ENCODE peak calls at places on chromosomes 12 and 14, in eight cellular contexts. M, G, Q, R, A, P, S and B are unnamed samples.

GRCh38 chr14:32473476-32473875 is 144.4 kb downstream of the AKAP6 start:
- DNase-seq in M (no peak), G (no peak), Q (no peak), R (peak), A (no peak), P (no peak), S (no peak), B (no peak)

GRCh38 chr12:123200414-123200813 is 32.5 kb downstream of the MPHOSPH9 start:
- DNase-seq in M (no peak), G (no peak), Q (no peak), R (no peak), A (peak), P (no peak), S (no peak), B (no peak)

GRCh38 chr14:60061371-60061770 is 30.4 kb upstream of the PCNX4 start:
- DNase-seq in M (no peak), G (no peak), Q (no peak), R (no peak), A (no peak), P (no peak), S (no peak), B (no peak)

GRCh38 chr12:116773276-116773731 is 35.2 kb downstream of the RNFT2 start:
- DNase-seq in M (no peak), G (no peak), Q (no peak), R (no peak), A (no peak), P (no peak), S (no peak), B (no peak)

GRCh38 chr14:26873556-26873955 is 275.7 kb upstream of the NOVA1 start:
- DNase-seq in M (no peak), G (no peak), Q (no peak), R (no peak), A (no peak), P (no peak), S (no peak), B (no peak)

GRCh38 chr14:50813544-50813863 is 17.5 kb downstream of the NIN start:
- DNase-seq in M (no peak), G (no peak), Q (no peak), R (no peak), A (no peak), P (no peak), S (no peak), B (peak)

GRCh38 chr14:61287196-61287595 is 6.1 kb upstream of the TMEM30B start:
- DNase-seq in M (no peak), G (no peak), Q (no peak), R (no peak), A (no peak), P (no peak), S (no peak), B (no peak)

GRCh38 chr12:19014243-19014642 is 115.3 kb upstream of the PLEKHA5 start:
- DNase-seq in M (no peak), G (no peak), Q (no peak), R (no peak), A (no peak), P (no peak), S (peak), B (no peak)

GRCh38 chr14:72891666-72892102 is 2.2 kb downstream of the DPF3 start:
- DNase-seq in M (no peak), G (no peak), Q (no peak), R (no peak), A (no peak), P (no peak), S (no peak), B (no peak)

GRCh38 chr12:126776047-126776446 is 1490.9 kb upstream of the TMEM132C start:
- DNase-seq in M (no peak), G (no peak), Q (no peak), R (no peak), A (no peak), P (no peak), S (no peak), B (no peak)

GRCh38 chr12:43111608-43112007 is 440.4 kb downstream of the ADAMTS20 start:
- DNase-seq in M (no peak), G (peak), Q (no peak), R (no peak), A (no peak), P (no peak), S (peak), B (no peak)

GRCh38 chr14:89027097-89027740 is 202.8 kb downstream of the TTC8 start:
- DNase-seq in M (peak), G (peak), Q (peak), R (no peak), A (peak), P (no peak), S (peak), B (peak)

GRCh38 chr14:75229576-75229922 is 49.1 kb upstream of the FOS start:
- DNase-seq in M (no peak), G (no peak), Q (no peak), R (no peak), A (no peak), P (no peak), S (no peak), B (no peak)

GRCh38 chr12:40688085-40688725 is 4.0 kb upstream of the CNTN1 start:
- DNase-seq in M (no peak), G (no peak), Q (no peak), R (no peak), A (no peak), P (no peak), S (no peak), B (no peak)

GRCh38 chr14:70886421-70887206 is 20.6 kb upstream of the PCNX1 start:
- DNase-seq in M (peak), G (no peak), Q (no peak), R (no peak), A (peak), P (no peak), S (no peak), B (peak)

GRCh38 chr14:43803076-43803689 is 703.9 kb downstream of the FSCB start:
- DNase-seq in M (no peak), G (no peak), Q (no peak), R (no peak), A (no peak), P (no peak), S (no peak), B (no peak)

GRCh38 chr12:68792952-68793351 is 15.0 kb upstream of the MDM2 start:
- DNase-seq in M (no peak), G (peak), Q (no peak), R (no peak), A (no peak), P (no peak), S (peak), B (peak)

GRCh38 chr12:6773662-6774351 is 1.5 kb downstream of the LAG3 start:
- DNase-seq in M (no peak), G (no peak), Q (no peak), R (no peak), A (peak), P (no peak), S (no peak), B (no peak)

GRCh38 chr12:132690112-132690511 is 2.7 kb downstream of the PXMP2 start:
- DNase-seq in M (no peak), G (no peak), Q (no peak), R (no peak), A (no peak), P (no peak), S (no peak), B (no peak)

GRCh38 chr14:31038521-31039166 is 12.5 kb upstream of the STRN3 start:
- DNase-seq in M (no peak), G (no peak), Q (no peak), R (no peak), A (no peak), P (no peak), S (no peak), B (no peak)

GRCh38 chr14:51419685-51420084 is 179.6 kb downstream of the TMX1 start:
- DNase-seq in M (peak), G (no peak), Q (no peak), R (no peak), A (peak), P (no peak), S (no peak), B (peak)

GRCh38 chr14:106564058-106564643 is 1037.8 kb downstream of the TMEM121 start:
- DNase-seq in M (peak), G (peak), Q (no peak), R (no peak), A (peak), P (peak), S (no peak), B (peak)

GRCh38 chr14:60090864-60091519 is 731 bp upstream of the PCNX4 start:
- DNase-seq in M (no peak), G (peak), Q (peak), R (no peak), A (peak), P (no peak), S (peak), B (peak)

GRCh38 chr14:104752338-104752734 is 611 bp upstream of the SIVA1 start:
- DNase-seq in M (no peak), G (no peak), Q (no peak), R (no peak), A (no peak), P (no peak), S (no peak), B (no peak)
- H3K27ac ChIP-seq in M (peak), G (peak), Q (peak), R (peak), A (peak), P (peak), S (peak), B (peak)

DNA sequence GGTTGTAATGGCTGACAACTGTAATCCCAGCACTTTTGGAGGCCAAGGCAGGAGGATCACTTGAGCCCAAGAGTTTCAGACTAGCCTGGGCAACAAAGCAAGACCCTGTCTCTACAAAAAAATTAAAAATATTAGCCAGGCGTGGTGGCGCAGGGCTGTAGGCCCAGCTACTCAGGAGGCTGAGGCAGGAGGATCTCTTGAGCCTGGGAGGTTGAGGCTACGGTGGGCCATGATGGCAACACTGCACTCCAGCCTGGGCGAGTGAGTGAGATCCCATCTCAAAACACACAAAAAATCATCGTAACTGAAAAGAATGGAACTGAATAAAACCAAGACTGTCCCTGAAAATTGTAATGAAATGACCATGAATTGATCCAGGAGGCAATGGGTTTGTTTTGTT is 6.1 kb downstream of the CAMKK2 start:
- DNase-seq in M (no peak), G (no peak), Q (no peak), R (no peak), A (no peak), P (no peak), S (no peak), B (no peak)
- H3K27ac ChIP-seq in M (no peak), G (no peak), Q (no peak), R (no peak), A (no peak), P (no peak), S (no peak), B (no peak)

GRCh38 chr12:122138181-122138580 is 35.8 kb downstream of the IL31 start:
- DNase-seq in M (no peak), G (no peak), Q (no peak), R (no peak), A (no peak), P (no peak), S (no peak), B (no peak)

GRCh38 chr12:122135437-122136031 is 38.5 kb downstream of the IL31 start:
- DNase-seq in M (no peak), G (no peak), Q (no peak), R (no peak), A (no peak), P (no peak), S (no peak), B (no peak)

GRCh38 chr12:122138616-122139015 is 35.4 kb downstream of the IL31 start:
- DNase-seq in M (no peak), G (no peak), Q (no peak), R (no peak), A (no peak), P (no peak), S (no peak), B (no peak)

GRCh38 chr12:122137681-122138080 is 36.3 kb downstream of the IL31 start:
- DNase-seq in M (no peak), G (peak), Q (no peak), R (no peak), A (no peak), P (no peak), S (no peak), B (no peak)

GRCh38 chr12:122137229-122137628 is 36.8 kb downstream of the IL31 start:
- DNase-seq in M (no peak), G (peak), Q (no peak), R (no peak), A (no peak), P (no peak), S (no peak), B (no peak)
- H3K27ac ChIP-seq in M (no peak), G (no peak), Q (no peak), R (no peak), A (no peak), P (no peak), S (no peak), B (no peak)

GRCh38 chr14:69879175-69880047 is at the start of gene SMOC1:
- DNase-seq in M (no peak), G (peak), Q (peak), R (no peak), A (no peak), P (no peak), S (peak), B (no peak)

GRCh38 chr14:69877492-69877891 is 1.7 kb upstream of the SMOC1 start:
- DNase-seq in M (no peak), G (peak), Q (no peak), R (no peak), A (no peak), P (peak), S (peak), B (no peak)

GRCh38 chr14:69878251-69878650 is 965 bp upstream of the SMOC1 start:
- DNase-seq in M (no peak), G (no peak), Q (no peak), R (no peak), A (no peak), P (no peak), S (no peak), B (no peak)

GRCh38 chr14:69876221-69876847 is 2.9 kb upstream of the SMOC1 start:
- DNase-seq in M (no peak), G (no peak), Q (no peak), R (no peak), A (no peak), P (no peak), S (no peak), B (no peak)

DNA sequence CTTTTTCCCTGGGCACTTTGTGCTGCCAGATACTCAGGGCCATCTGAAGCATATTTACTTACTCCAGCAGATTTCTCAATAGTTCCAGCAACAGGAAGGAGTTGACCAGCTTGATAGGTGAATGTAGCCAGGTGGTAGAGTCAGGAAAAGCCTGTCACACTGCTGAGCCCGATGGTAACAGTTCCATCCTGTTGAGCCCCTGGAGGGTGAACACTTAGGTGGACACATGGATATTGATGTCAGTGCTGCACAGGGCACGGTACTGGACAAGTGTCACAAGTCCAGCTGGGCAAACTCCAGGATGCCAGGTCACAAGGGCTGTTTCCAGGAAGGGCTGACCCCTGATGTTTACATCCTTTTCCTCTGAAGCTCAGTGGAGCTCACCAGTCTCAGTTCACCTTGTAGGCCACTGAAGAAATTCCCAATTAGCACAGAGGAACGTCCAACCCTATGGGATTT is 2.3 kb upstream of the SMOC1 start:
- DNase-seq in M (no peak), G (no peak), Q (no peak), R (no peak), A (no peak), P (no peak), S (no peak), B (no peak)
- H3K27ac ChIP-seq in M (no peak), G (no peak), Q (no peak), R (no peak), A (no peak), P (no peak), S (no peak), B (no peak)